ENCODE peak calls at places on chromosomes 2 and 18, in seven cellular contexts. One of them, this sample, is unnamed.

GRCh38 chr18:49813071-49813320 is 337 bp downstream of the ACAA2 start:
- DNase-seq in A172: no peak
- DNase-seq in AG08396: peak; percentile 35
- DNase-seq in non-pigmented ciliary epithelial cell: no peak
- DNase-seq in activated T-helper 1 cell treated with anti-CD3 and anti-CD28 coated beads, Interleukin-12 subunit alpha, Interleukin-12 subunit beta, Interleukin-2, Interleukin-4 antibody, amounts not matched to agents 30 ng/mL and 10 ng/mL and 1 ng/mL, durations not matched to agents 14 hours and 24 hours and 36 hours: no peak
- DNase-seq in ecto neural progenitor cell: peak; percentile 64
- DNase-seq in SIG-M5: no peak
- DNase-seq in this sample: no peak

GRCh38 chr18:7740815-7741214 is 173.7 kb downstream of the PTPRM start:
- DNase-seq in A172: no peak
- DNase-seq in AG08396: no peak
- DNase-seq in non-pigmented ciliary epithelial cell: no peak
- DNase-seq in activated T-helper 1 cell treated with anti-CD3 and anti-CD28 coated beads, Interleukin-12 subunit alpha, Interleukin-12 subunit beta, Interleukin-2, Interleukin-4 antibody, amounts not matched to agents 30 ng/mL and 10 ng/mL and 1 ng/mL, durations not matched to agents 14 hours and 24 hours and 36 hours: no peak
- DNase-seq in ecto neural progenitor cell: no peak
- DNase-seq in SIG-M5: no peak
- DNase-seq in this sample: no peak

GRCh38 chr2:152513681-152514080 is 178.7 kb downstream of the FMNL2 start:
- DNase-seq in A172: peak; percentile 83
- DNase-seq in AG08396: no peak
- DNase-seq in non-pigmented ciliary epithelial cell: no peak
- DNase-seq in activated T-helper 1 cell treated with anti-CD3 and anti-CD28 coated beads, Interleukin-12 subunit alpha, Interleukin-12 subunit beta, Interleukin-2, Interleukin-4 antibody, amounts not matched to agents 30 ng/mL and 10 ng/mL and 1 ng/mL, durations not matched to agents 14 hours and 24 hours and 36 hours: no peak
- DNase-seq in ecto neural progenitor cell: no peak
- DNase-seq in SIG-M5: no peak
- DNase-seq in this sample: no peak

GRCh38 chr2:9221223-9221622 is 14.6 kb downstream of the ASAP2 start:
- DNase-seq in A172: no peak
- DNase-seq in AG08396: no peak
- DNase-seq in non-pigmented ciliary epithelial cell: no peak
- DNase-seq in activated T-helper 1 cell treated with anti-CD3 and anti-CD28 coated beads, Interleukin-12 subunit alpha, Interleukin-12 subunit beta, Interleukin-2, Interleukin-4 antibody, amounts not matched to agents 30 ng/mL and 10 ng/mL and 1 ng/mL, durations not matched to agents 14 hours and 24 hours and 36 hours: no peak
- DNase-seq in ecto neural progenitor cell: no peak
- DNase-seq in SIG-M5: no peak
- DNase-seq in this sample: no peak

GRCh38 chr2:3033315-3033714 is 344.3 kb downstream of the EIPR1 start:
- DNase-seq in A172: no peak
- DNase-seq in AG08396: no peak
- DNase-seq in non-pigmented ciliary epithelial cell: no peak
- DNase-seq in activated T-helper 1 cell treated with anti-CD3 and anti-CD28 coated beads, Interleukin-12 subunit alpha, Interleukin-12 subunit beta, Interleukin-2, Interleukin-4 antibody, amounts not matched to agents 30 ng/mL and 10 ng/mL and 1 ng/mL, durations not matched to agents 14 hours and 24 hours and 36 hours: no peak
- DNase-seq in ecto neural progenitor cell: no peak
- DNase-seq in SIG-M5: no peak
- DNase-seq in this sample: no peak

GRCh38 chr18:63725682-63726480 is 23.1 kb downstream of the SERPINB11 start:
- DNase-seq in A172: no peak
- DNase-seq in AG08396: no peak
- DNase-seq in non-pigmented ciliary epithelial cell: no peak
- DNase-seq in activated T-helper 1 cell treated with anti-CD3 and anti-CD28 coated beads, Interleukin-12 subunit alpha, Interleukin-12 subunit beta, Interleukin-2, Interleukin-4 antibody, amounts not matched to agents 30 ng/mL and 10 ng/mL and 1 ng/mL, durations not matched to agents 14 hours and 24 hours and 36 hours: no peak
- DNase-seq in ecto neural progenitor cell: no peak
- DNase-seq in SIG-M5: no peak
- DNase-seq in this sample: no peak

GRCh38 chr2:231726276-231726675 is 18.0 kb downstream of the PTMA start:
- DNase-seq in A172: no peak
- DNase-seq in AG08396: no peak
- DNase-seq in non-pigmented ciliary epithelial cell: no peak
- DNase-seq in activated T-helper 1 cell treated with anti-CD3 and anti-CD28 coated beads, Interleukin-12 subunit alpha, Interleukin-12 subunit beta, Interleukin-2, Interleukin-4 antibody, amounts not matched to agents 30 ng/mL and 10 ng/mL and 1 ng/mL, durations not matched to agents 14 hours and 24 hours and 36 hours: no peak
- DNase-seq in ecto neural progenitor cell: no peak
- DNase-seq in SIG-M5: no peak
- DNase-seq in this sample: no peak

GRCh38 chr2:165898381-165898780 is 55.2 kb downstream of the TTC21B start:
- DNase-seq in A172: no peak
- DNase-seq in AG08396: no peak
- DNase-seq in non-pigmented ciliary epithelial cell: no peak
- DNase-seq in activated T-helper 1 cell treated with anti-CD3 and anti-CD28 coated beads, Interleukin-12 subunit alpha, Interleukin-12 subunit beta, Interleukin-2, Interleukin-4 antibody, amounts not matched to agents 30 ng/mL and 10 ng/mL and 1 ng/mL, durations not matched to agents 14 hours and 24 hours and 36 hours: no peak
- DNase-seq in ecto neural progenitor cell: no peak
- DNase-seq in SIG-M5: no peak
- DNase-seq in this sample: no peak

GRCh38 chr2:241798081-241798630 is 10.8 kb upstream of the NEU4 start:
- DNase-seq in A172: no peak
- DNase-seq in AG08396: peak; percentile 16
- DNase-seq in non-pigmented ciliary epithelial cell: no peak
- DNase-seq in activated T-helper 1 cell treated with anti-CD3 and anti-CD28 coated beads, Interleukin-12 subunit alpha, Interleukin-12 subunit beta, Interleukin-2, Interleukin-4 antibody, amounts not matched to agents 30 ng/mL and 10 ng/mL and 1 ng/mL, durations not matched to agents 14 hours and 24 hours and 36 hours: peak; percentile 0
- DNase-seq in ecto neural progenitor cell: peak; percentile 43
- DNase-seq in SIG-M5: no peak
- DNase-seq in this sample: no peak

This sample was measured in right lobe of liver.